ENCODE peak calls at places on chromosomes 12 and 14, in nine cellular contexts. V is fibroblast of villous mesenchyme; X is psoas muscle; C is HTR-8/SVneo; S is cardiac fibroblast; P is HEK293T; E is brain microvascular endothelial cell; Z is activated effector memory CD4-positive, alpha-beta T cell treated with anti-CD3 and anti-CD28 coated beads, Interleukin-2, amount 50 U/mL, for 16 hours; F is NCI-H1694. U is an unnamed sample.

GRCh38 chr14:85549697-85550096 is 19.8 kb downstream of the FLRT2 start:
- DNase-seq in V (peak), X (no peak), C (no peak), S (peak), P (no peak), E (no peak), Z (no peak), F (no peak), U (no peak)

GRCh38 chr12:46874642-46875041 is 48.8 kb upstream of the SLC38A4 start:
- DNase-seq in V (peak), X (peak), C (peak), S (peak), P (no peak), E (no peak), Z (no peak), F (no peak), U (peak)

GRCh38 chr14:57486767-57487379 is 6.8 kb downstream of the CCDC198 start:
- DNase-seq in V (peak), X (no peak), C (peak), S (peak), P (peak), E (peak), Z (no peak), F (peak), U (peak)

GRCh38 chr12:69534389-69534822 is 50.9 kb upstream of the CCT2 start:
- DNase-seq in V (peak), X (peak), C (peak), S (peak), P (peak), E (peak), Z (no peak), F (no peak), U (peak)

GRCh38 chr12:99960312-99960711 is 24.4 kb downstream of the ANKS1B start:
- DNase-seq in V (peak), X (no peak), C (no peak), S (peak), P (no peak), E (no peak), Z (no peak), F (peak), U (peak)

GRCh38 chr14:52369305-52369781 is 55.2 kb downstream of the PTGER2 start:
- DNase-seq in V (peak), X (peak), C (no peak), S (peak), P (no peak), E (no peak), Z (no peak), F (no peak), U (no peak)

GRCh38 chr12:24860546-24860945 is 88.4 kb downstream of the BCAT1 start:
- DNase-seq in V (peak), X (no peak), C (no peak), S (no peak), P (no peak), E (peak), Z (no peak), F (no peak), U (no peak)

GRCh38 chr14:101002738-101003137 is 99.2 kb upstream of the RTL1 start:
- DNase-seq in V (no peak), X (no peak), C (no peak), S (no peak), P (no peak), E (no peak), Z (no peak), F (no peak), U (no peak)

GRCh38 chr12:74424778-74425177 is 112.9 kb upstream of the ATXN7L3B start:
- DNase-seq in V (no peak), X (no peak), C (no peak), S (no peak), P (no peak), E (no peak), Z (no peak), F (no peak), U (no peak)

GRCh38 chr12:107362960-107363359 is 269.6 kb upstream of the CRY1 start:
- DNase-seq in V (no peak), X (no peak), C (no peak), S (no peak), P (no peak), E (no peak), Z (no peak), F (no peak), U (no peak)

GRCh38 chr12:19130224-19131019 is 889 bp downstream of the PLEKHA5 start:
- DNase-seq in V (no peak), X (peak), C (peak), S (peak), P (peak), E (no peak), Z (peak), F (no peak), U (peak)

GRCh38 chr14:104393199-104393897 is 186.2 kb upstream of the C14orf180 start:
- DNase-seq in V (no peak), X (peak), C (no peak), S (no peak), P (no peak), E (no peak), Z (peak), F (no peak), U (no peak)

GRCh38 chr12:96302706-96303310 is 97.4 kb downstream of the CDK17 start:
- DNase-seq in V (no peak), X (no peak), C (no peak), S (no peak), P (no peak), E (no peak), Z (no peak), F (no peak), U (no peak)

GRCh38 chr14:95535226-95536021 is 574 bp downstream of the GLRX5 start:
- DNase-seq in V (no peak), X (peak), C (no peak), S (no peak), P (no peak), E (no peak), Z (peak), F (no peak), U (peak)

GRCh38 chr12:47488888-47489287 is 216.9 kb downstream of the RPAP3 start:
- DNase-seq in V (no peak), X (no peak), C (no peak), S (no peak), P (no peak), E (no peak), Z (no peak), F (no peak), U (no peak)

GRCh38 chr14:72500234-72500838 is 393.6 kb downstream of the DPF3 start:
- DNase-seq in V (no peak), X (no peak), C (no peak), S (no peak), P (no peak), E (no peak), Z (no peak), F (no peak), U (no peak)

GRCh38 chr14:93712838-93713724 is 75.2 kb downstream of the PRIMA1 start:
- DNase-seq in V (no peak), X (no peak), C (no peak), S (no peak), P (no peak), E (no peak), Z (no peak), F (peak), U (no peak)

GRCh38 chr12:2288875-2289274 is 236.1 kb downstream of the CACNA1C start:
- DNase-seq in V (no peak), X (no peak), C (no peak), S (no peak), P (no peak), E (no peak), Z (no peak), F (peak), U (no peak)

GRCh38 chr14:77086017-77086727 is 11.9 kb upstream of the CIPC start:
- DNase-seq in V (peak), X (no peak), C (no peak), S (peak), P (no peak), E (peak), Z (no peak), F (no peak), U (no peak)

GRCh38 chr12:90090929-90091651 is 382.5 kb upstream of the ATP2B1 start:
- DNase-seq in V (peak), X (peak), C (peak), S (peak), P (no peak), E (peak), Z (no peak), F (no peak), U (peak)

GRCh38 chr12:11576104-11576503 is 73.4 kb upstream of the ETV6 start:
- DNase-seq in V (no peak), X (no peak), C (no peak), S (peak), P (no peak), E (peak), Z (no peak), F (no peak), U (peak)

GRCh38 chr14:61560323-61560722 is 135.0 kb upstream of the HIF1A start:
- DNase-seq in V (peak), X (no peak), C (no peak), S (peak), P (no peak), E (no peak), Z (no peak), F (no peak), U (no peak)

GRCh38 chr14:95889236-95889979 is 12.8 kb downstream of the TUNAR start:
- DNase-seq in V (no peak), X (no peak), C (no peak), S (no peak), P (no peak), E (no peak), Z (no peak), F (no peak), U (no peak)

GRCh38 chr12:54173066-54173726 is 15.6 kb downstream of the SMUG1 start:
- DNase-seq in V (peak), X (peak), C (no peak), S (peak), P (peak), E (no peak), Z (peak), F (peak), U (peak)

GRCh38 chr14:52863339-52863700 is 71.9 kb upstream of the GNPNAT1 start:
- DNase-seq in V (peak), X (no peak), C (no peak), S (peak), P (no peak), E (no peak), Z (no peak), F (no peak), U (no peak)

U was measured in endothelial cell of umbilical vein.